ENCODE peak calls at places on chromosomes 4 and X, in nine cellular contexts. G is activated T-cell treated with anti-CD3 and anti-CD28 coated beads for 24 hours, S is fibroblast of the aortic adventitia, I is choroid plexus epithelial cell, Q is EH, D is RKO, M is nucleus accumbens, B is iPS-NIHi11, N is Caco-2. V is an unnamed sample.

GRCh38 chrX:154136627-154137161 is 7.3 kb upstream of the OPN1LW start:
- DNase-seq in G (peak), S (peak), I (peak), Q (peak), D (peak), M (peak), B (peak), N (peak), V (peak)

GRCh38 chrX:40261955-40262596 is 164.3 kb upstream of the BCOR start:
- DNase-seq in G (no peak), S (peak), I (peak), Q (no peak), D (no peak), M (no peak), B (no peak), N (peak), V (no peak)

GRCh38 chrX:47380268-47380667 is 9.9 kb downstream of the ZNF157 start:
- DNase-seq in G (peak), S (no peak), I (no peak), Q (no peak), D (no peak), M (no peak), B (no peak), N (no peak), V (no peak)

GRCh38 chrX:85590638-85591037 is 211.2 kb upstream of the POF1B start:
- DNase-seq in G (no peak), S (no peak), I (no peak), Q (no peak), D (no peak), M (no peak), B (peak), N (peak), V (no peak)

GRCh38 chrX:40156472-40157227 is 58.9 kb upstream of the BCOR start:
- DNase-seq in G (no peak), S (no peak), I (no peak), Q (no peak), D (no peak), M (no peak), B (no peak), N (no peak), V (no peak)

GRCh38 chrX:103360092-103360491 is 3.8 kb downstream of the TCEAL9 start:
- DNase-seq in G (no peak), S (peak), I (no peak), Q (no peak), D (no peak), M (no peak), B (no peak), N (no peak), V (no peak)

GRCh38 chr4:164438321-164438720 is 315.6 kb upstream of the SMIM31 start:
- DNase-seq in G (no peak), S (peak), I (peak), Q (no peak), D (no peak), M (no peak), B (no peak), N (no peak), V (peak)

GRCh38 chr4:183173580-183174526 is 74.8 kb downstream of the WWC2 start:
- DNase-seq in G (no peak), S (peak), I (peak), Q (peak), D (no peak), M (no peak), B (peak), N (no peak), V (peak)

GRCh38 chr4:174517502-174517901 is 4.8 kb downstream of the HPGD start:
- DNase-seq in G (no peak), S (no peak), I (no peak), Q (no peak), D (no peak), M (no peak), B (no peak), N (no peak), V (no peak)

GRCh38 chr4:119517361-119518229 is 111.0 kb downstream of the PDE5A start:
- DNase-seq in G (no peak), S (peak), I (peak), Q (peak), D (no peak), M (no peak), B (no peak), N (peak), V (no peak)

GRCh38 chrX:110172215-110172614 is 145.7 kb downstream of the AMMECR1 start:
- DNase-seq in G (no peak), S (no peak), I (no peak), Q (no peak), D (no peak), M (no peak), B (no peak), N (no peak), V (no peak)

GRCh38 chrX:18702362-18703195 is 4.9 kb upstream of the PPEF1 start:
- DNase-seq in G (no peak), S (peak), I (peak), Q (peak), D (no peak), M (no peak), B (no peak), N (no peak), V (peak)

GRCh38 chrX:154355776-154356140 is 18.7 kb downstream of the FLNA start:
- DNase-seq in G (no peak), S (no peak), I (no peak), Q (peak), D (no peak), M (no peak), B (no peak), N (no peak), V (no peak)

GRCh38 chr4:138697771-138698170 is 317.8 kb upstream of the NOCT start:
- DNase-seq in G (no peak), S (peak), I (peak), Q (peak), D (no peak), M (no peak), B (no peak), N (no peak), V (no peak)

GRCh38 chr4:26197018-26197779 is 123.6 kb upstream of the RBPJ start:
- DNase-seq in G (peak), S (peak), I (peak), Q (peak), D (peak), M (no peak), B (no peak), N (no peak), V (peak)

GRCh38 chr4:121138014-121138413 is 26.1 kb downstream of the TNIP3 start:
- DNase-seq in G (peak), S (no peak), I (no peak), Q (no peak), D (no peak), M (no peak), B (no peak), N (no peak), V (no peak)

GRCh38 chr4:109590841-109591357 is 30.9 kb downstream of the MCUB start:
- DNase-seq in G (no peak), S (no peak), I (no peak), Q (peak), D (no peak), M (no peak), B (no peak), N (no peak), V (no peak)

V was measured in astrocyte of the spinal cord.